ENCODE peak calls at places on chromosomes 4 and X, in seven cellular contexts. One of them, this sample, is unnamed.
A peak's percentile ranks its signal among the peaks of the same experiment; 100 is the strongest.

GRCh38 chrX:46341767-46342322 is 203.4 kb downstream of the ZNF674 start:
- DNase-seq in activated CD8-positive, alpha-beta memory T cell treated with anti-CD3 and anti-CD28 coated beads for 48 hours: no peak
- DNase-seq in stimulated activated naive B cell treated with anti-CD40 and anti-IgM and Interleukin-4, amounts not matched to agents 10 μg/mL and 1 μg/mL and 100 μg/mL, for 72 hours: no peak
- DNase-seq in OCI-LY7: no peak
- DNase-seq in GM12878: no peak
- DNase-seq in CD14-positive monocyte: no peak
- DNase-seq in HCEC 1CT: no peak
- DNase-seq in this sample: no peak

GRCh38 chr4:37715889-37716402 is 29.8 kb upstream of the RELL1 start:
- DNase-seq in activated CD8-positive, alpha-beta memory T cell treated with anti-CD3 and anti-CD28 coated beads for 48 hours: no peak
- DNase-seq in stimulated activated naive B cell treated with anti-CD40 and anti-IgM and Interleukin-4, amounts not matched to agents 10 μg/mL and 1 μg/mL and 100 μg/mL, for 72 hours: peak; percentile 5
- DNase-seq in OCI-LY7: no peak
- DNase-seq in GM12878: peak; percentile 43
- DNase-seq in CD14-positive monocyte: no peak
- DNase-seq in HCEC 1CT: peak; percentile 23
- DNase-seq in this sample: no peak

GRCh38 chr4:115154826-115155225 is 41.4 kb upstream of the NDST4 start:
- DNase-seq in activated CD8-positive, alpha-beta memory T cell treated with anti-CD3 and anti-CD28 coated beads for 48 hours: no peak
- DNase-seq in stimulated activated naive B cell treated with anti-CD40 and anti-IgM and Interleukin-4, amounts not matched to agents 10 μg/mL and 1 μg/mL and 100 μg/mL, for 72 hours: no peak
- DNase-seq in OCI-LY7: no peak
- DNase-seq in GM12878: no peak
- DNase-seq in CD14-positive monocyte: no peak
- DNase-seq in HCEC 1CT: no peak
- DNase-seq in this sample: no peak

GRCh38 chr4:87566276-87566675 is 37.1 kb upstream of the SPARCL1 start:
- DNase-seq in activated CD8-positive, alpha-beta memory T cell treated with anti-CD3 and anti-CD28 coated beads for 48 hours: no peak
- DNase-seq in stimulated activated naive B cell treated with anti-CD40 and anti-IgM and Interleukin-4, amounts not matched to agents 10 μg/mL and 1 μg/mL and 100 μg/mL, for 72 hours: no peak
- DNase-seq in OCI-LY7: no peak
- DNase-seq in GM12878: no peak
- DNase-seq in CD14-positive monocyte: no peak
- DNase-seq in HCEC 1CT: no peak
- DNase-seq in this sample: no peak

GRCh38 chr4:106796866-106797265 is 239.2 kb downstream of the DKK2 start:
- DNase-seq in activated CD8-positive, alpha-beta memory T cell treated with anti-CD3 and anti-CD28 coated beads for 48 hours: no peak
- DNase-seq in stimulated activated naive B cell treated with anti-CD40 and anti-IgM and Interleukin-4, amounts not matched to agents 10 μg/mL and 1 μg/mL and 100 μg/mL, for 72 hours: no peak
- DNase-seq in OCI-LY7: no peak
- DNase-seq in GM12878: no peak
- DNase-seq in CD14-positive monocyte: no peak
- DNase-seq in HCEC 1CT: no peak
- DNase-seq in this sample: no peak

GRCh38 chr4:140005699-140006098 is 148.3 kb downstream of the MAML3 start:
- DNase-seq in activated CD8-positive, alpha-beta memory T cell treated with anti-CD3 and anti-CD28 coated beads for 48 hours: no peak
- DNase-seq in stimulated activated naive B cell treated with anti-CD40 and anti-IgM and Interleukin-4, amounts not matched to agents 10 μg/mL and 1 μg/mL and 100 μg/mL, for 72 hours: no peak
- DNase-seq in OCI-LY7: no peak
- DNase-seq in GM12878: no peak
- DNase-seq in CD14-positive monocyte: no peak
- DNase-seq in HCEC 1CT: no peak
- DNase-seq in this sample: no peak

GRCh38 chr4:581753-582361 is 5.8 kb upstream of the TMEM271 start:
- DNase-seq in activated CD8-positive, alpha-beta memory T cell treated with anti-CD3 and anti-CD28 coated beads for 48 hours: no peak
- DNase-seq in stimulated activated naive B cell treated with anti-CD40 and anti-IgM and Interleukin-4, amounts not matched to agents 10 μg/mL and 1 μg/mL and 100 μg/mL, for 72 hours: no peak
- DNase-seq in OCI-LY7: no peak
- DNase-seq in GM12878: no peak
- DNase-seq in CD14-positive monocyte: no peak
- DNase-seq in HCEC 1CT: no peak
- DNase-seq in this sample: no peak

GRCh38 chrX:153917814-153918213 is 8.2 kb downstream of the ARHGAP4 start:
- DNase-seq in activated CD8-positive, alpha-beta memory T cell treated with anti-CD3 and anti-CD28 coated beads for 48 hours: no peak
- DNase-seq in stimulated activated naive B cell treated with anti-CD40 and anti-IgM and Interleukin-4, amounts not matched to agents 10 μg/mL and 1 μg/mL and 100 μg/mL, for 72 hours: no peak
- DNase-seq in OCI-LY7: no peak
- DNase-seq in GM12878: no peak
- DNase-seq in CD14-positive monocyte: no peak
- DNase-seq in HCEC 1CT: no peak
- DNase-seq in this sample: no peak

GRCh38 chr4:140876597-140877364 is 120.6 kb upstream of the TBC1D9 start:
- DNase-seq in activated CD8-positive, alpha-beta memory T cell treated with anti-CD3 and anti-CD28 coated beads for 48 hours: no peak
- DNase-seq in stimulated activated naive B cell treated with anti-CD40 and anti-IgM and Interleukin-4, amounts not matched to agents 10 μg/mL and 1 μg/mL and 100 μg/mL, for 72 hours: no peak
- DNase-seq in OCI-LY7: no peak
- DNase-seq in GM12878: no peak
- DNase-seq in CD14-positive monocyte: no peak
- DNase-seq in HCEC 1CT: no peak
- DNase-seq in this sample: no peak

GRCh38 chrX:123322531-123322930 is 138.5 kb downstream of the GRIA3 start:
- DNase-seq in activated CD8-positive, alpha-beta memory T cell treated with anti-CD3 and anti-CD28 coated beads for 48 hours: no peak
- DNase-seq in stimulated activated naive B cell treated with anti-CD40 and anti-IgM and Interleukin-4, amounts not matched to agents 10 μg/mL and 1 μg/mL and 100 μg/mL, for 72 hours: no peak
- DNase-seq in OCI-LY7: no peak
- DNase-seq in GM12878: no peak
- DNase-seq in CD14-positive monocyte: no peak
- DNase-seq in HCEC 1CT: no peak
- DNase-seq in this sample: no peak

This sample was measured in mesothelial cell of epicardium.